ENCODE peak calls at places on chromosomes 12 and 14, in nine cellular contexts. D is HCT116, S is hepatocyte, W is PC-3, E is SK-N-SH, M is GM23338, G is GM23248, N is neural progenitor cell, J is MM.1S. H is an unnamed sample.

GRCh38 chr12:122834229-122834920 is 882 bp upstream of the HIP1R start:
- DNase-seq in D (peak), S (peak), W (peak), E (peak), M (peak), G (peak), N (peak), J (no peak), H (no peak)

GRCh38 chr12:42145552-42146215 is 1.0 kb upstream of the GXYLT1 start:
- DNase-seq in D (no peak), S (peak), W (peak), E (no peak), M (peak), G (no peak), N (peak), J (no peak), H (no peak)

GRCh38 chr12:52082988-52083637 is 3.6 kb downstream of the SMIM41 start:
- DNase-seq in D (no peak), S (peak), W (peak), E (peak), M (peak), G (peak), N (peak), J (peak), H (peak)

GRCh38 chr14:24436355-24437019 is 6.1 kb downstream of the SDR39U1 start:
- DNase-seq in D (peak), S (peak), W (peak), E (peak), M (peak), G (peak), N (peak), J (no peak), H (peak)

GRCh38 chr14:96125536-96125935 is 79.1 kb upstream of the BDKRB2 start:
- DNase-seq in D (no peak), S (no peak), W (no peak), E (no peak), M (no peak), G (no peak), N (no peak), J (no peak), H (no peak)

GRCh38 chr14:105487449-105487985 is 831 bp downstream of the CRIP1 start:
- DNase-seq in D (no peak), S (no peak), W (no peak), E (no peak), M (no peak), G (no peak), N (peak), J (peak), H (no peak)

GRCh38 chr14:44944107-44944506 is 17.6 kb downstream of the KLHL28 start:
- DNase-seq in D (no peak), S (no peak), W (no peak), E (no peak), M (no peak), G (no peak), N (no peak), J (no peak), H (no peak)

GRCh38 chr14:104580961-104581360 is 1.4 kb downstream of the C14orf180 start:
- DNase-seq in D (no peak), S (peak), W (no peak), E (peak), M (no peak), G (no peak), N (no peak), J (no peak), H (no peak)

GRCh38 chr12:12715459-12716150 is 1.6 kb upstream of the CDKN1B start:
- DNase-seq in D (no peak), S (no peak), W (peak), E (no peak), M (no peak), G (peak), N (no peak), J (peak), H (peak)

GRCh38 chr12:84807249-84807648 is 105.3 kb downstream of the SLC6A15 start:
- DNase-seq in D (no peak), S (no peak), W (peak), E (no peak), M (no peak), G (peak), N (no peak), J (no peak), H (no peak)

GRCh38 chr12:112305951-112306350 is 76.3 kb downstream of the HECTD4 start:
- DNase-seq in D (no peak), S (no peak), W (no peak), E (no peak), M (no peak), G (no peak), N (no peak), J (no peak), H (no peak)

GRCh38 chr12:60209933-60210332 is 614.1 kb downstream of the SLC16A7 start:
- DNase-seq in D (no peak), S (no peak), W (peak), E (no peak), M (no peak), G (no peak), N (no peak), J (peak), H (no peak)

GRCh38 chr14:61891810-61892209 is 129.6 kb downstream of the SNAPC1 start:
- DNase-seq in D (no peak), S (no peak), W (peak), E (no peak), M (no peak), G (peak), N (no peak), J (no peak), H (no peak)

DNA sequence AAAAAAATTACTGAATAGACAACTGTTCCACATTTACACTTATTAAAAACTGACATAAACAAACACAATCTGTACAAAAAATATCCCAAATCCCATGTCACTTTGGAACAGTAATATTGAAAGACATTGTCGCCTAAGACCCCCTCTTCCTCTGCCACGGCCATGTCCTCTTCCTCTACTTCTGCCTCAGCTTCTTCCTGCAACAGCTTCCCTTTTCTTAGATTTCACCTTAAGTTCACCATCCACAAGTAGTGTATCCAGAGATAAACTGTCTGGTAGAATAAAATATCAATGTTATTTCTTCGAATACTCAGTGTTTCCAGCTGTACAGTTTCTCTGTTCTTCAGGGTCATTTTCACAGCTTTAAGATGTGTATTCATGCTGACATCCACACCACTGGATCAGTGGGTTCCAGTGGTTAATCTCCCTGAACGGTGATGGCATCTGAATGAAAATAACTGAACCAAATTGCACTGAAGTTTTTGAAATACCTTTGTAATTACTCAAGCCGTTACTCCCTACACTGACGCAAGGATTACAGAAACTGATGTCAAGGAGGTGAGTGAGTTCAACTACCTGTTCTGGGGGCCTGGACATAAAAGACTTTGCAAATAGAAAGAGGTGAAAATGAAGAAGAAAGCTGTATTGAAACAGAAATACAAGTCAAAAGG is 208.5 kb downstream of the C12orf50 start:
- DNase-seq in D (peak), S (no peak), W (peak), E (no peak), M (no peak), G (peak), N (no peak), J (no peak), H (no peak)
- H3K4me3 ChIP-seq in D (no peak), S (no peak), W (no peak), E (no peak), M (no peak), G (no peak), N (no peak), J (no peak), H (no peak)

DNA sequence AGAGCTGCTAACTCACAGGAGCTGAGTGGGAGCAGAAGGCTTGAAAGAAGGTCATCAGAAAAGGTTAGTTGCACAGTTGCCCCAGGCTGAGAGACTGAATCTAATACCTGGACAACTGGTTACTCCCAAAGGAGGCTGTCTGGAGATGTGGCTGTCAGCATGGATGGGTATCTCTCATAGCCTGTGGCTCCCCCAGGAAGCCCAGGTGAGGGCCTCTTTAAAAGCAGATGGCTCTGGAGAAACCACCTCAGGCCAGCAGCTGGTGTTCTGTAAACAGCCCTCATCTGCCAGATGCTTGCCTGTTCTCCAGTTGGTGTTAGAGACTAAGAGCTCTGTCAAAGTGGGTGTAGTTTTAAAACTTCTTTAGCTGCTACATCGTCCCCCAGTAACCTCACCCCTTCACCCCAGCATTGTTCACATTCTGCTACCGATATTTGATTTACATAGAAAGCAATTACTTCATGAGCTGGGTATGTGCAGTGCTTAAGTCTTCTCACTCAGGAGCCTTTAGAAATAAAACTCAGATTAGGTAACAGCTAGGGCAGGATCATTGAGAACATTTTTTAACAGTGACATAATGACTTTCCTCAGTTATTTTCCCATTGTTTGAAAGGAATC is 25.8 kb downstream of the DACT1 start:
- DNase-seq in D (no peak), S (peak), W (no peak), E (peak), M (peak), G (peak), N (no peak), J (no peak), H (no peak)
- TF ChIP-seq EZH2phosphoT487 in D (no peak), S (no peak), W (no peak), E (no peak), M (no peak), G (no peak), N (no peak), J (no peak), H (no peak)

GRCh38 chr12:51025182-51025747 is 919 bp downstream of the SLC11A2 start:
- DNase-seq in D (no peak), S (no peak), W (no peak), E (no peak), M (no peak), G (no peak), N (no peak), J (no peak), H (no peak)

GRCh38 chr12:51025748-51026654 is at the start of gene SLC11A2:
- DNase-seq in D (peak), S (peak), W (peak), E (peak), M (peak), G (peak), N (peak), J (peak), H (peak)

GRCh38 chr12:51021694-51022093 is 4.5 kb downstream of the SLC11A2 start:
- DNase-seq in D (no peak), S (no peak), W (no peak), E (no peak), M (no peak), G (no peak), N (no peak), J (no peak), H (no peak)

GRCh38 chr12:51020448-51021182 is 5.6 kb downstream of the SLC11A2 start:
- DNase-seq in D (no peak), S (no peak), W (no peak), E (no peak), M (no peak), G (no peak), N (no peak), J (no peak), H (no peak)

GRCh38 chr12:51023625-51024395 is 2.4 kb downstream of the SLC11A2 start:
- DNase-seq in D (no peak), S (no peak), W (peak), E (no peak), M (no peak), G (peak), N (no peak), J (no peak), H (no peak)
- H3K4me3 ChIP-seq in D (no peak), S (peak), W (peak), E (no peak), M (peak), G (peak), N (peak), J (peak), H (peak)

GRCh38 chr12:48796976-48797375 is 8.1 kb upstream of the ADCY6 start:
- DNase-seq in D (no peak), S (no peak), W (no peak), E (no peak), M (no peak), G (peak), N (no peak), J (no peak), H (no peak)
- TF ChIP-seq EZH2phosphoT487 in D (no peak), S (no peak), W (no peak), E (no peak), M (no peak), G (no peak), N (no peak), J (no peak), H (no peak)

H was measured in OCI-LY7.